ENCODE peak calls at places on chromosomes 13 and 19, in eight cellular contexts. M is uterus; Z is body of pancreas; O is neural progenitor cell; S is CD8-positive, alpha-beta T cell; I is CD8-positive, alpha-beta memory T cell; K is AG04450; A is heart right ventricle. N is an unnamed sample. For H3K9me3, the result is how much of the 10 kb centered on the place peaks cover.

GRCh38 chr19:36267061-36267845 is 52.3 kb downstream of the ZNF146 start:
- DNase-seq in I (no peak), Z (no peak), S (no peak), A (no peak), M (no peak), O (no peak), K (no peak), N (no peak)

GRCh38 chr13:112181336-112182051 is 114.5 kb downstream of the SOX1 start:
- DNase-seq in S (peak), I (no peak), M (no peak), O (no peak), A (no peak), Z (no peak), K (no peak), N (no peak)

GRCh38 chr13:32048816-32049215 is 17.2 kb downstream of the FRY start:
- DNase-seq in O (no peak), M (no peak), I (no peak), K (no peak), A (no peak), Z (no peak), S (no peak), N (no peak)

GRCh38 chr19:19642506-19643157 is 825 bp downstream of the GMIP start:
- DNase-seq in K (no peak), M (no peak), A (no peak), Z (no peak), S (peak), O (peak), I (peak), N (no peak)

GRCh38 chr13:26679945-26680516 is 80.6 kb downstream of the GPR12 start:
- DNase-seq in Z (no peak), O (peak), I (no peak), M (no peak), S (no peak), K (no peak), A (no peak), N (no peak)

GRCh38 chr19:5075603-5076002 is 106.7 kb downstream of the KDM4B start:
- DNase-seq in S (peak), A (no peak), K (no peak), O (no peak), M (no peak), Z (no peak), I (no peak), N (no peak)

GRCh38 chr13:109773276-109773675 is 13.1 kb downstream of the IRS2 start:
- DNase-seq in Z (no peak), A (no peak), S (no peak), M (no peak), O (no peak), I (no peak), K (no peak), N (no peak)

GRCh38 chr19:4803736-4804695 is 12.5 kb downstream of the FEM1A start:
- DNase-seq in O (peak), K (no peak), M (no peak), S (peak), Z (peak), I (peak), A (peak), N (peak)

GRCh38 chr13:38922170-38922569 is 68.5 kb downstream of the STOML3 start:
- DNase-seq in K (no peak), A (no peak), I (no peak), Z (no peak), S (no peak), O (no peak), M (no peak), N (no peak)

GRCh38 chr13:78607409-78608253 is 4.3 kb upstream of the POU4F1 start:
- DNase-seq in S (no peak), Z (no peak), M (no peak), K (no peak), O (peak), A (no peak), I (no peak), N (no peak)

GRCh38 chr19:10286803-10287737 is at the start of gene ICAM4:
- DNase-seq in S (no peak), M (peak), A (peak), O (peak), K (no peak), I (no peak), Z (peak), N (peak)

GRCh38 chr19:49217382-49217781 is 59.8 kb downstream of the TRPM4 start:
- DNase-seq in S (no peak), A (peak), I (no peak), Z (no peak), K (no peak), M (no peak), O (no peak), N (no peak)

GRCh38 chr13:34913040-34913439 is 29.0 kb upstream of the NBEA start:
- DNase-seq in S (no peak), M (no peak), O (peak), K (no peak), A (peak), I (no peak), Z (no peak), N (no peak)

GRCh38 chr19:8490873-8491272 is 11.6 kb downstream of the PRAM1 start:
- DNase-seq in S (no peak), M (no peak), Z (no peak), I (no peak), K (no peak), O (no peak), A (no peak), N (no peak)
- H3K27ac ChIP-seq in S (no peak), M (no peak), Z (no peak), I (no peak), K (no peak), O (peak), A (no peak), N (no peak)

DNA sequence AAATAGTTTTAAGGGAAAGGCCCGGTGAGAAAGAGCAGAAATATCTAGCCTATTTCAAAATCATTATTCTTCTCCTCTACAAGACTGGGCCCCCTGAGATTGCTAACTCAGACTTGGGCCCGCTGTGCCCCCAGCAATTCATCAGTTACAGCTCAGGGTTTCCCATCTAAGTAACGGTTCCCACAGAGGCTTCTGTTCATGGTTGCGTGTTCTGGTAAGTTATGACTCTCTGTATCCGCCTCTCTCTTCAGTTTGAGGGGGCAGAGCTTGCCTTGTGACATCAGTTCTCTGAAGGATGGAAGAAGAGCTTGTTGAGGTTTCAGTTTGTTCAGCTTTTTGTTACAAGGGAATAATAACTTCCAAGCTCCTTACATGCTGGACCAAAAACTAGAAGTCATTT is 11.6 kb downstream of the ZNF57 start:
- DNase-seq in A (no peak), O (no peak), S (no peak), M (no peak), I (no peak), K (no peak), Z (no peak), N (no peak)
- H3K9me3 ChIP-seq in A (under half), O (under half), S (under half), M (under half), I (under half), K (under half), Z (under half), N (under half)

GRCh38 chr13:102872131-102872530 is 26.3 kb downstream of the ERCC5 start:
- DNase-seq in S (no peak), A (no peak), K (no peak), I (no peak), Z (no peak), M (no peak), O (no peak), N (no peak)

GRCh38 chr13:102872531-102872930 is 26.7 kb downstream of the ERCC5 start:
- DNase-seq in S (no peak), A (no peak), Z (no peak), K (no peak), M (no peak), I (no peak), O (no peak), N (no peak)

GRCh38 chr13:102868366-102868936 is 22.6 kb downstream of the ERCC5 start:
- DNase-seq in I (no peak), Z (no peak), K (no peak), S (no peak), M (no peak), A (no peak), O (no peak), N (no peak)

GRCh38 chr13:102869948-102870676 is 24.3 kb downstream of the ERCC5 start:
- DNase-seq in M (no peak), Z (no peak), K (no peak), O (no peak), A (no peak), I (no peak), S (no peak), N (no peak)

DNA sequence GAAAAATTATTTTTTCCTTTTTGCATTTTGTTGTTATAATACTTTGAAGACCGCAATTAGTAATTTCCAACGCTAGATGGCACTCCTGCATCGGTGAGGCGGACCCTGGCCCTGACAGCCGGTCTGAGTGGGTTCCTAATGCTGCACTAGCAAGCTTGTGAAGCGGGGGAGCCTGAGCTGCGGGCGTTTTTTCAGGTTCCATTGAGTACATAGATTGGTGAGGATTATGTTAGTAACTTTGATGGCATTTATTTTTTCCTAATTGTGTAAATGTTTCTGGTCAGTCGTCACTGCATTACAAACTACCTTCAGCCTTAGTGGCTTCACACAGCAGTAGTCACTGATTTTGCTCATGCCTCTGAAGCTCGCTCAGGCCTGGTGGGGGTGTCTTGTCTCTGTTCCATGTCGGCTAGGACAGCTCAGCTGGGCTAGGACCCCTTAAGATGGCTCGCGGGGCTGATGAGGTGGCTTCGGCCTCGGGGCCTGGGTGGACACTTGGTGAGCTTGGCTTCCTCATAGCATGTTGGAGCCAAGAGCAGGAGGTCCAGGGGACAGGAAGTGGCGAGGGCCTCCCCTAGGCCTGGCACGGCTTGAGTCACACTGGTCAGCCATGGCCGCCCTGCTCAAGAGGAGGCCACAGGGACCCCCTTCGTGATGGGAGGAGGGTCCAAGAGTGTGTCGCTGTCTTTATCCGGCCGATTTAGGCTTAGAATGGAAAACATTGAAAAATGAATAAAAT is 25.0 kb downstream of the ERCC5 start:
- DNase-seq in O (peak), A (peak), I (peak), M (peak), Z (peak), S (peak), K (no peak), N (peak)
- H3K27ac ChIP-seq in O (no peak), A (peak), I (no peak), M (no peak), Z (no peak), S (no peak), K (no peak), N (no peak)

DNA sequence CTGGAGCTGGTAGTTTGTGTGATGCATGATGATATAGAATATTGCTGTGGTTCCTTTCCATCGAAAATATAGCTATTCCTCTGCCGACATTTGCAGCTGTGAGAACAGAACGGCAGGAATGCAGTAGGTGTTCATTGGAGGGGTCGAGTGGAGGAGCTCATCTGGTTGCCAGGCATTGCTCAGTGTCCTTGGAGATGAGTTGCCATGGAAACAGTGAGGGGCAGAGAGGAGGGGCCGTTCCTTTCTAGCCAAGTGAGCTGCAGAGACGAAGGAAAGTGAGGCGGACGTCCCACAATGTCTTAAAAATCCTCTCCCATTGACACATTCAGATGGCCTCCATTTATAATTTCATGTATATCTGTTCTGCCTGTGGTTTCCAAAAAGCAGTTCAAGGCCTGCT is 41.1 kb upstream of the ZNF835 start:
- DNase-seq in Z (peak), K (no peak), S (no peak), M (no peak), O (no peak), I (no peak), A (no peak), N (no peak)
- H3K9me3 ChIP-seq in Z (under half), K (under half), S (under half), M (under half), O (under half), I (under half), A (under half), N (under half)

N was measured in lung.